ENCODE peak calls at places on chromosomes 6 and 20, in five cellular contexts. O, G, F, C and D are unnamed samples.

GRCh38 chr6:68776382-68776781 is 141.3 kb downstream of the ADGRB3 start:
- DNase-seq in G (no peak), O (no peak), C (no peak), F (no peak), D (no peak)

GRCh38 chr6:25302156-25302555 is 23.0 kb downstream of the CARMIL1 start:
- DNase-seq in F (no peak), O (no peak), G (no peak), C (no peak), D (no peak)

GRCh38 chr20:23052904-23053303 is 3.4 kb upstream of the THBD start:
- DNase-seq in G (no peak), C (no peak), O (no peak), F (no peak), D (no peak)

GRCh38 chr6:53906842-53907241 is 112.0 kb downstream of the LRRC1 start:
- DNase-seq in F (no peak), G (no peak), O (no peak), C (peak), D (peak)

GRCh38 chr6:50062051-50062450 is 12.3 kb upstream of the DEFB112 start:
- DNase-seq in C (peak), G (no peak), F (peak), O (no peak), D (no peak)

GRCh38 chr6:44356432-44356950 is 14.0 kb downstream of the SPATS1 start:
- DNase-seq in C (no peak), G (no peak), O (no peak), F (no peak), D (no peak)

GRCh38 chr6:42929928-42930360 is 664 bp downstream of the CNPY3 start:
- DNase-seq in C (peak), G (peak), F (peak), O (peak), D (no peak)

GRCh38 chr20:44271915-44272663 is 25.0 kb downstream of the GDAP1L1 start:
- DNase-seq in C (no peak), G (no peak), O (no peak), F (no peak), D (no peak)

GRCh38 chr6:53294095-53294494 is 54.7 kb downstream of the ELOVL5 start:
- DNase-seq in F (no peak), O (peak), C (no peak), G (no peak), D (no peak)

GRCh38 chr6:44099192-44099591 is 28.1 kb downstream of the MRPL14 start:
- DNase-seq in O (no peak), G (no peak), C (no peak), F (no peak), D (no peak)

GRCh38 chr6:17905611-17906592 is 81.5 kb downstream of the KIF13A start:
- DNase-seq in F (no peak), G (peak), C (peak), O (no peak), D (no peak)

GRCh38 chr6:160421854-160422253 is 73.7 kb downstream of the SLC22A3 start:
- DNase-seq in O (no peak), C (no peak), G (no peak), F (no peak), D (no peak)

GRCh38 chr6:109073344-109074235 is 21.1 kb downstream of the SESN1 start:
- DNase-seq in O (peak), C (peak), F (peak), G (peak), D (no peak)

GRCh38 chr6:133512410-133513016 is 271.4 kb downstream of the EYA4 start:
- DNase-seq in O (peak), C (peak), F (peak), G (peak), D (no peak)

GRCh38 chr20:38764563-38765355 is 16.5 kb downstream of the ACTR5 start:
- DNase-seq in C (peak), O (peak), G (peak), F (no peak), D (peak)

GRCh38 chr6:139708342-139709199 is 334.1 kb upstream of the CITED2 start:
- DNase-seq in F (no peak), O (peak), C (peak), G (peak), D (peak)

GRCh38 chr6:2858678-2859324 is 17.1 kb upstream of the SERPINB1 start:
- DNase-seq in O (peak), G (peak), C (no peak), F (peak), D (no peak)

GRCh38 chr6:138403324-138403800 is 661 bp upstream of the HEBP2 start:
- DNase-seq in F (peak), C (no peak), O (no peak), G (no peak), D (no peak)

DNA sequence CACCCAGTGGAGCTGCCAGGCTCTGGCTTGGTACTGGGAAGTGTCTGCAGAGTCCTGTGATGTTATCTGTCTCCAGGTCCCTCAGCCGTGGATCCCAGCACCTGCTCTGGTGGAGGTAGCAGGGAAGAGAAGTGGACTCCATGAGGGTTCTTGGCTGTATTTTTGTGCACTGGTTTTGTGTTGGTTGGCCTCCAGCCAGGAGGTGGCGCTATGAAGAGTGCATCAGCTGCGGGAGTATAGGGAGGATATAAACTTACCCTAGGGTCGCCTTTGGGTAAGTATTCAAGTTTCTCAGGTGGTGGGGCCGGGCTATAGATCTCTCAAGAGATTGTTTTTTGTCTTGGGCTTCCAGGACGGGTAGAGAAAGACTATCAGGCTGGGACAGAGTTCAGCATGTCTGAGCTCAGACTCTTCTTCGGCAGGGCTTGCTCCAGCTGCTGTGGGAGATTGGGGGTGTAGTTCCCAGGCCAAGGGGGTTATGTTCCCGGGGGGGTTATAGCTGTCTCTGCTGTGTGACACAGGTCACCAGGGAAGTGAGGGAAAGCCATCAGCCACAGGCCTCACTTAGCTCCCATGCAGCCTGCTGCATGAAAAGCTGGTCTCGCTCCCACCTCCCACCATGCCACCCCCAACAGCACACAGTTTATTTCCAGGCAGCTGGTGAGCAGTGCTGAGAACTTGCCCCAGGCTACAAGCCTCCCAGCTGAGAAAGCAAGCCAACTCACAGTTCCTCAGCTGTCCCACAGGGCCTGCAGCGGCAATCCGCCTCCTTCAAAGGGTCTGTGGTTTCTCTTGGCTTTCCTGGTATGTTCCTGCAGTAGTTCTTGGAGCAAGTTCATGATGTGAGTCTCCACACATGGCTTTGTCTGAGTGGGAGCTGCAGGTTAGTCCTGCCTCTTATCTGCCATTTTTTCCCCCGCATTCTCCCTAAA is 115.7 kb downstream of the AIG1 start:
- DNase-seq in C (peak), O (no peak), F (no peak), G (peak), D (no peak)
- TF ChIP-seq CTCF in C (no peak), O (no peak), F (no peak), G (peak), D (peak)

GRCh38 chr6:73329201-73329600 is 24.9 kb downstream of the DPPA5 start:
- DNase-seq in F (peak), O (no peak), C (no peak), G (no peak), D (no peak)
- H3K4me3 ChIP-seq in F (no peak), O (no peak), C (no peak), G (no peak), D (no peak)

GRCh38 chr6:129671442-129672344 is 38.3 kb downstream of the ARHGAP18 start:
- DNase-seq in G (no peak), C (no peak), F (peak), O (no peak), D (no peak)
- TF ChIP-seq CTCF in G (no peak), C (peak), F (peak), O (no peak), D (peak)

GRCh38 chr6:136766274-136766673 is 26.0 kb downstream of the MAP3K5 start:
- DNase-seq in F (no peak), G (no peak), C (no peak), O (no peak), D (no peak)
- H3K4me3 ChIP-seq in F (peak), G (no peak), C (no peak), O (no peak), D (no peak)

GRCh38 chr6:154690857-154691256 is 42.4 kb upstream of the SCAF8 start:
- DNase-seq in F (no peak), G (no peak), O (no peak), C (no peak), D (no peak)

GRCh38 chr6:154683756-154684523 is 49.3 kb upstream of the SCAF8 start:
- DNase-seq in C (peak), F (peak), G (peak), O (peak), D (no peak)

GRCh38 chr6:154686162-154686561 is 47.1 kb upstream of the SCAF8 start:
- DNase-seq in O (no peak), G (no peak), F (no peak), C (no peak), D (no peak)

GRCh38 chr6:154689654-154690053 is 43.6 kb upstream of the SCAF8 start:
- DNase-seq in O (no peak), F (no peak), G (no peak), C (no peak), D (no peak)
- TF ChIP-seq CTCF in O (no peak), F (no peak), G (no peak), C (no peak), D (no peak)